ENCODE peak calls at places on chromosomes 11 and 22, in five cellular contexts. S is retinal pigment epithelial cell, N is psoas muscle, V is kidney glomerular epithelial cell, C is NCI-H2171 treated with DMSO at 0.1 percent for 48 hours. Y is an unnamed sample.

GRCh38 chr11:67418476-67419281 is 3.2 kb downstream of the CARNS1 start:
- DNase-seq in S (no peak), N (peak), V (no peak), C (no peak), Y (no peak)

GRCh38 chr11:1074244-1075221 is at the start of gene MUC2:
- DNase-seq in S (no peak), N (peak), V (no peak), C (no peak), Y (no peak)

GRCh38 chr11:24453129-24453723 is 43.6 kb upstream of the LUZP2 start:
- DNase-seq in S (no peak), N (no peak), V (no peak), C (no peak), Y (no peak)

GRCh38 chr11:34405079-34405858 is 33.5 kb upstream of the CAT start:
- DNase-seq in S (no peak), N (no peak), V (no peak), C (no peak), Y (no peak)

GRCh38 chr22:19940536-19941364 is 822 bp upstream of the COMT start:
- DNase-seq in S (no peak), N (no peak), V (no peak), C (no peak), Y (no peak)

GRCh38 chr22:23306438-23306921 is 126.2 kb downstream of the BCR start:
- DNase-seq in S (no peak), N (no peak), V (peak), C (no peak), Y (peak)

GRCh38 chr11:10823152-10823579 is 14.4 kb upstream of the EIF4G2 start:
- DNase-seq in S (no peak), N (no peak), V (no peak), C (no peak), Y (peak)

GRCh38 chr11:6778518-6778917 is 4.3 kb upstream of the OR2AG1 start:
- DNase-seq in S (no peak), N (no peak), V (no peak), C (no peak), Y (no peak)

GRCh38 chr11:16359369-16359768 is 3.0 kb upstream of the SOX6 start:
- DNase-seq in S (no peak), N (no peak), V (no peak), C (no peak), Y (no peak)

GRCh38 chr11:31687256-31687655 is 123.9 kb downstream of the PAX6 start:
- DNase-seq in S (no peak), N (no peak), V (no peak), C (no peak), Y (peak)

GRCh38 chr11:11440149-11440548 is 87.1 kb upstream of the CSNK2A3 start:
- DNase-seq in S (no peak), N (no peak), V (no peak), C (no peak), Y (no peak)

GRCh38 chr22:38202437-38203089 is 769 bp downstream of the MAFF start:
- DNase-seq in S (peak), N (peak), V (no peak), C (peak), Y (no peak)

GRCh38 chr11:120929090-120929489 is 94.8 kb upstream of the TBCEL start:
- DNase-seq in S (no peak), N (no peak), V (peak), C (no peak), Y (no peak)

GRCh38 chr22:44668190-44668885 is 33.7 kb upstream of the PRR5 start:
- DNase-seq in S (no peak), N (peak), V (no peak), C (no peak), Y (no peak)

GRCh38 chr11:12859872-12860657 is 149.1 kb upstream of the RASSF10 start:
- DNase-seq in S (no peak), N (no peak), V (no peak), C (no peak), Y (no peak)

GRCh38 chr11:76706667-76707066 is 36.1 kb upstream of the LRRC32 start:
- DNase-seq in S (no peak), N (no peak), V (no peak), C (no peak), Y (no peak)

GRCh38 chr11:69664901-69665300 is 10.3 kb downstream of the LTO1 start:
- DNase-seq in S (no peak), N (no peak), V (no peak), C (no peak), Y (no peak)

GRCh38 chr22:24054356-24054755 is 43.3 kb downstream of the CABIN1 start:
- DNase-seq in S (no peak), N (no peak), V (no peak), C (no peak), Y (peak)

GRCh38 chr11:11786771-11787170 is 55.0 kb upstream of the USP47 start:
- DNase-seq in S (no peak), N (no peak), V (peak), C (peak), Y (peak)